ENCODE peak calls at places on chromosomes 6 and 20, in nine cellular contexts. P is left lung, N is psoas muscle, V is astrocyte, F is neural progenitor cell, Z is heart right ventricle, T is body of pancreas, O is ascending aorta, B is kidney. Q is an unnamed sample.

GRCh38 chr20:51446656-51447055 is 95.9 kb downstream of the NFATC2 start:
- DNase-seq in F (no peak), P (no peak), O (no peak), T (peak; percentile 49), N (no peak), V (peak; percentile 75), Z (no peak), B (peak; percentile 88), Q (no peak)

GRCh38 chr6:7178280-7178679 is 70.5 kb downstream of the RREB1 start:
- DNase-seq in N (no peak), F (no peak), O (no peak), Z (no peak), V (no peak), P (no peak), T (no peak), B (no peak), Q (no peak)

GRCh38 chr20:5080384-5080877 is 39.3 kb downstream of the PCNA start:
- DNase-seq in O (peak; percentile 18), N (peak; percentile 74), F (no peak), Z (peak; percentile 43), B (peak; percentile 60), P (peak; percentile 92), T (peak; percentile 72), V (no peak), Q (no peak)

GRCh38 chr6:118980063-118980462 is 45.1 kb upstream of the MCM9 start:
- DNase-seq in P (no peak), B (no peak), T (peak; percentile 16), Z (no peak), F (no peak), V (no peak), O (no peak), N (peak; percentile 55), Q (no peak)

GRCh38 chr6:32154514-32155161 is 697 bp downstream of the PPT2 start:
- DNase-seq in F (peak; percentile 84), O (no peak), N (peak; percentile 83), P (peak; percentile 83), V (peak; percentile 48), T (peak; percentile 85), B (peak; percentile 90), Z (peak; percentile 21), Q (peak; percentile 45)

GRCh38 chr6:3841711-3842565 is 7.2 kb upstream of the FAM50B start:
- DNase-seq in O (no peak), N (peak; percentile 90), P (no peak), Z (no peak), F (no peak), T (no peak), B (no peak), V (peak; percentile 79), Q (no peak)

GRCh38 chr20:24783631-24784492 is 165.2 kb upstream of the CST7 start:
- DNase-seq in B (peak; percentile 46), T (peak; percentile 12), P (no peak), N (no peak), V (no peak), Z (no peak), O (no peak), F (peak; percentile 17), Q (no peak)

GRCh38 chr20:21234324-21234723 is 68.8 kb upstream of the XRN2 start:
- DNase-seq in B (no peak), O (no peak), T (no peak), Z (no peak), P (no peak), V (no peak), F (no peak), N (no peak), Q (no peak)

GRCh38 chr6:135675862-135676261 is 175.6 kb upstream of the PDE7B start:
- DNase-seq in V (no peak), P (no peak), N (no peak), O (no peak), T (peak; percentile 7), Z (no peak), F (peak; percentile 72), B (no peak), Q (peak; percentile 44)

GRCh38 chr6:111589366-111589765 is 16.3 kb downstream of the TRAF3IP2 start:
- DNase-seq in O (peak; percentile 39), V (peak; percentile 94), N (peak; percentile 65), F (no peak), P (no peak), Z (no peak), B (no peak), T (no peak), Q (no peak)

GRCh38 chr6:111585969-111586315 is 19.7 kb downstream of the TRAF3IP2 start:
- DNase-seq in N (no peak), V (no peak), P (no peak), F (no peak), B (no peak), O (no peak), T (no peak), Z (no peak), Q (no peak)

GRCh38 chr6:111590209-111590955 is 15.3 kb downstream of the TRAF3IP2 start:
- DNase-seq in F (no peak), T (no peak), O (no peak), Z (no peak), V (no peak), B (no peak), N (no peak), P (no peak), Q (no peak)

GRCh38 chr6:111586554-111586953 is 19.1 kb downstream of the TRAF3IP2 start:
- DNase-seq in N (no peak), P (no peak), V (no peak), Z (no peak), F (no peak), T (no peak), O (no peak), B (no peak), Q (no peak)

DNA sequence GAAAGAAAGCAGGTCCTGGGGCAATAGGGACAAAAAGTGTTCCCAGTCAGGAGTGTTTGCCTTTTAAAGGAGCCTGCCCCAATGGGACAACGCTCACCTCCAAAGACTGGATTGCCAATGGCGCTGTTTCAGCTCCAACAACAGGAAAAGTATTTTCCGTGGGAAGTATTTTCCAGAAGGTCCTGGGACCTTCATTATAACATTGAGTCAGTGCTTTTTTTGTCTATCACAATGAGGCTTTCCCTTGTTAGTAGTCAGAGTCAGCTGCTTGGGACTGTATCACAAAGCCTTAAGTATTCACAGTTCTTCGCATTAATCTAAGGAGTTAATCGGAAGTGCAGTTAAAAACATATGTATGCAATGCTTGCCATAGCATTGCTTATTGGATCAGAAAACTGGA is 17.3 kb downstream of the TRAF3IP2 start:
- DNase-seq in O (no peak), B (no peak), P (no peak), T (no peak), Z (no peak), N (no peak), V (no peak), F (no peak), Q (no peak)
- H3K4me1 ChIP-seq in O (peaks cover 55% of the 10 kb centered on the region), B (peaks cover 26% of the 10 kb centered on the region), P (peaks cover 43% of the 10 kb centered on the region), T (peaks cover 59% of the 10 kb centered on the region), Z (peaks cover 21% of the 10 kb centered on the region), N (peaks cover 80% of the 10 kb centered on the region), V (peaks cover 49% of the 10 kb centered on the region), F (peaks cover 9% of the 10 kb centered on the region), Q (peaks cover 8% of the 10 kb centered on the region)

DNA sequence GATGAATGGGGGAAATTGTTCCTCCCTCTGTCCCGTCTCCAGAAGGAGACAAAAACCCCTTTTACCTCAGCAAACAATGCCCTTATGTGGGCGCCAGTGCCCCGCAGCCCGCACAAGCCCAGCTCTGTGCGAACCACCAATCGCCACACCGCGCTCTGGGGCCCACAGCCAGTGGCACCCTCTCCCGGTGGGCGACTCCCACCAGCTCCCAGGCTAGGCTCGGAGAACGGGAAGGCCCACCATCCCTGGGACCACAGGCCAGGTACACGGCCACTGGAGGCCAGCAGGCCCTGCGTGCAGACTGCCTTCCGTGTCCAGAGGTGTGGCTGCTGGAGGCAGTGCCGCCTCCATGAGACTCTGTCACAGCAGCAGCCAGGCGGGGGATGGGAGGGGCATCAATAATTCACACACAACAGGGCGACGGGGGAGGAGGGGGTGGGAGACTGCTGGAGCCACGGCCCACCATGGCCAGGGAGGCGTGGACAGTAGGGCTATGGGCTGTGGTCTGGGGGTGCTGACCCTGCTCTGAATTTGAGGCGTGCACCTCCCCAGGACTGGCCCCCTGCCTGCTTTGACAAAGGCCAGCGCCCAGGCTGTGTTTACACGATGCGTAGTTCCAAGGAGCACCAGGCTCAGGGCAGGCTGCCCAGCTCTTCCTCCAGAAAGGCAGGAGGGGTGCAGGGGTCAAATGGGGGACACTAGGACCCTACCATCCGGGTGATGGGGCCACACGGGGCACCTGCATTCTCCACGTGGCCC is 105.7 kb downstream of the ASXL1 start:
- DNase-seq in P (no peak), F (peak; percentile 48), B (peak; percentile 79), V (no peak), Z (no peak), T (peak; percentile 79), O (no peak), N (no peak), Q (no peak)
- H3K27ac ChIP-seq in P (no peak overlapping the region), F (peak overlapping the region; percentile 31), B (peak overlapping the region; percentile 62), V (no peak overlapping the region), Z (no peak overlapping the region), T (peak overlapping the region; percentile 89), O (no peak overlapping the region), N (no peak overlapping the region), Q (no peak overlapping the region)

GRCh38 chr6:100461920-100462295 is 2.8 kb downstream of the SIM1 start:
- DNase-seq in T (no peak), V (no peak), N (no peak), F (no peak), O (no peak), P (no peak), B (no peak), Z (no peak), Q (no peak)

GRCh38 chr6:100461273-100461919 is 3.3 kb downstream of the SIM1 start:
- DNase-seq in P (no peak), T (no peak), N (peak; percentile 74), O (no peak), V (no peak), Z (no peak), B (no peak), F (peak; percentile 75), Q (no peak)

GRCh38 chr6:100462396-100462795 is 2.3 kb downstream of the SIM1 start:
- DNase-seq in V (no peak), B (no peak), F (no peak), P (no peak), N (no peak), T (no peak), Z (no peak), O (no peak), Q (no peak)

GRCh38 chr6:100459291-100459690 is 5.4 kb downstream of the SIM1 start:
- DNase-seq in T (no peak), Z (no peak), N (no peak), P (no peak), B (no peak), O (no peak), F (no peak), V (no peak), Q (no peak)

DNA sequence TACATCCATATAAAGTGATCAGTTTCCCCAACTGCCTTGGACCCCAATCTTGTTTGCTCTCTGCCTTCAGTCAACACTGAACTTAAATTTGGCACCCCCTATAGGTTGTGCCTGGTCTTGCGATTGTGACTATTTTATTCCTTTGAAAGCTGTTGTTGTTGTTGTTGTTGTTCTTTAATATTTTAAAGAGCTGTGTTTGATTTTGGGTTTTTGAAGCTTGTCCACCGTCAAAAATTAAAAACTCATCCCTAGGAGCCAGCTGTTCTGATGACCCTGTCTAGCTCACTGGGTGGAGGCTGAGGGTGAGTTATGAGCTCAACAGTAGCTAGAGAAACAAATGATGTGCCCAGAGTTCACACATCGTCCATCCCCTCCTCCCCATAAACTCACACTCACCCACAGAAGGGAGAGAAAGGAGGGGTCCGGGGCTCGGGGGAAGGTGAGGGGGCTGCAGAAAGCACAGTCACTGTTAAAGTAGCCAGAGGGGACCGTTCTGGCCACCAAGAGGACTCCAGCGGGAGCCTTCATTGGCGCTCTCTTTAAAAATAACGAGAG is 4.0 kb downstream of the SIM1 start:
- DNase-seq in V (no peak), N (no peak), F (peak; percentile 71), P (no peak), Z (no peak), O (no peak), B (no peak), T (no peak), Q (no peak)
- TF ChIP-seq CTCF in V (peak; percentile 38), N (peak; percentile 62), F (peak; percentile 89), P (no peak), Z (no peak), O (no peak), B (peak; percentile 34), T (peak; percentile 16), Q (no peak)

GRCh38 chr20:59938696-59939051 is 1.4 kb downstream of the PPP1R3D start:
- DNase-seq in O (no peak), N (peak; percentile 90), B (no peak), T (peak; percentile 48), V (no peak), Z (peak; percentile 28), P (no peak), F (no peak), Q (no peak)
- H3K4me1 ChIP-seq in O (peaks cover 31% of the 10 kb centered on the region), N (peaks cover 55% of the 10 kb centered on the region), B (peaks cover 10% of the 10 kb centered on the region), T (peaks cover 43% of the 10 kb centered on the region), V (peaks cover 18% of the 10 kb centered on the region), Z (peaks cover 36% of the 10 kb centered on the region), P (peaks cover 28% of the 10 kb centered on the region), F (peaks cover 9% of the 10 kb centered on the region), Q (peaks cover 25% of the 10 kb centered on the region)

Q was measured in CD8-positive, alpha-beta T cell.